ENCODE peak calls at places on chromosome 11, in nine cellular contexts. S, N, F, L, D, G, E, C and K are unnamed samples.

GRCh38 chr11:72333657-72334056 is 89.7 kb upstream of the PHOX2A start:
- DNase-seq in S (no peak), N (peak), F (no peak), L (no peak), D (peak), G (no peak), E (no peak), C (no peak), K (no peak)

GRCh38 chr11:81874627-81875026 is 859.0 kb downstream of the FAM181B start:
- DNase-seq in S (no peak), N (no peak), F (no peak), L (no peak), D (no peak), G (no peak), E (no peak), C (no peak), K (no peak)

GRCh38 chr11:22467741-22468140 is 129.6 kb downstream of the SLC17A6 start:
- DNase-seq in S (no peak), N (no peak), F (no peak), L (no peak), D (no peak), G (no peak), E (no peak), C (no peak), K (no peak)

GRCh38 chr11:108616549-108616948 is 23.0 kb upstream of the EXPH5 start:
- DNase-seq in S (no peak), N (no peak), F (peak), L (no peak), D (no peak), G (no peak), E (no peak), C (no peak), K (no peak)

GRCh38 chr11:131928992-131929391 is 558.6 kb downstream of the NTM start:
- DNase-seq in S (no peak), N (no peak), F (no peak), L (no peak), D (peak), G (no peak), E (peak), C (no peak), K (no peak)

GRCh38 chr11:6612816-6613136 is 760 bp upstream of the TAF10 start:
- DNase-seq in S (peak), N (no peak), F (no peak), L (no peak), D (peak), G (no peak), E (no peak), C (no peak), K (no peak)

GRCh38 chr11:75163917-75164316 is 13.0 kb downstream of the SLCO2B1 start:
- DNase-seq in S (no peak), N (no peak), F (no peak), L (no peak), D (peak), G (no peak), E (no peak), C (no peak), K (no peak)

GRCh38 chr11:94948070-94948617 is 25.2 kb downstream of the CWC15 start:
- DNase-seq in S (no peak), N (no peak), F (no peak), L (no peak), D (no peak), G (no peak), E (no peak), C (no peak), K (no peak)

GRCh38 chr11:133697603-133698002 is 147.7 kb downstream of the SPATA19 start:
- DNase-seq in S (no peak), N (no peak), F (no peak), L (no peak), D (no peak), G (no peak), E (no peak), C (no peak), K (no peak)

GRCh38 chr11:3139481-3140290 is 25.4 kb downstream of the OSBPL5 start:
- DNase-seq in S (no peak), N (no peak), F (no peak), L (no peak), D (no peak), G (no peak), E (no peak), C (no peak), K (no peak)